ENCODE peak calls at places on chromosome 2, in four cellular contexts. A, Q, G and U are unnamed samples.

GRCh38 chr2:220181158-220181557 is 553.7 kb downstream of the SLC4A3 start:
- DNase-seq in A (no peak), Q (no peak), G (no peak), U (no peak)

GRCh38 chr2:43070676-43071491 is 155.5 kb downstream of the ZFP36L2 start:
- DNase-seq in G (no peak), A (no peak), Q (no peak), U (no peak)

GRCh38 chr2:225017098-225017685 is 25.1 kb downstream of the DOCK10 start:
- DNase-seq in A (no peak), G (no peak), Q (no peak), U (no peak)

GRCh38 chr2:155391613-155392012 is 693.1 kb downstream of the KCNJ3 start:
- DNase-seq in G (no peak), A (no peak), Q (no peak), U (no peak)

GRCh38 chr2:169360984-169361705 is 1.2 kb downstream of the LRP2 start:
- DNase-seq in Q (no peak), A (no peak), G (no peak), U (no peak)

GRCh38 chr2:100882645-100883613 is 63.0 kb downstream of the NPAS2 start:
- DNase-seq in G (no peak), A (no peak), Q (no peak), U (no peak)

GRCh38 chr2:222561817-222562424 is 94.0 kb downstream of the FARSB start:
- DNase-seq in A (peak), Q (no peak), G (peak), U (no peak)

GRCh38 chr2:113160248-113160647 is 13.5 kb upstream of the PSD4 start:
- DNase-seq in G (no peak), A (no peak), Q (no peak), U (no peak)

GRCh38 chr2:122864728-122865127 is 1109.3 kb downstream of the TSN start:
- DNase-seq in G (no peak), Q (no peak), A (no peak), U (no peak)

GRCh38 chr2:189144700-189145211 is 34.8 kb downstream of the COL5A2 start:
- DNase-seq in A (no peak), G (no peak), Q (no peak), U (no peak)

GRCh38 chr2:44802409-44803099 is 138.9 kb upstream of the SIX3 start:
- DNase-seq in Q (no peak), G (no peak), A (no peak), U (no peak)

GRCh38 chr2:147829106-147829505 is 15.7 kb upstream of the ACVR2A start:
- DNase-seq in A (no peak), G (no peak), Q (no peak), U (no peak)

GRCh38 chr2:135072125-135072997 is 20.3 kb downstream of the RAB3GAP1 start:
- DNase-seq in A (no peak), G (no peak), Q (no peak), U (no peak)

GRCh38 chr2:82199493-82199852 is 1894.9 kb upstream of the LRRTM1 start:
- DNase-seq in A (no peak), G (no peak), Q (no peak), U (no peak)

GRCh38 chr2:28413152-28413895 is 20.7 kb downstream of the FOSL2 start:
- DNase-seq in Q (no peak), A (no peak), G (no peak), U (no peak)

GRCh38 chr2:168348076-168348475 is 100.7 kb upstream of the STK39 start:
- DNase-seq in A (no peak), Q (no peak), G (peak), U (no peak)